ENCODE peak calls at places on chromosomes 5 and 9, in six cellular contexts. P is stomach, D is cardiac muscle cell, Q is heart right ventricle, H is Peyer's patch, I is prostate gland. B is an unnamed sample.

GRCh38 chr5:110401881-110402280 is 324.6 kb downstream of the TMEM232 start:
- DNase-seq in P (no peak), D (no peak), Q (no peak), I (no peak), H (no peak), B (no peak)

GRCh38 chr5:67090593-67090992 is 106.0 kb downstream of the CD180 start:
- DNase-seq in D (no peak), I (no peak), Q (no peak), P (no peak), H (no peak), B (no peak)

GRCh38 chr5:110785356-110785755 is 46.5 kb downstream of the SLC25A46 start:
- DNase-seq in I (no peak), H (no peak), D (no peak), Q (no peak), P (no peak), B (no peak)

GRCh38 chr9:116482740-116483139 is 204.4 kb upstream of the TRIM32 start:
- DNase-seq in I (no peak), Q (no peak), D (peak; percentile 80), H (no peak), P (no peak), B (peak; percentile 66)

GRCh38 chr5:137995077-137995746 is 37.7 kb downstream of the FAM13B start:
- DNase-seq in D (peak; percentile 1), I (no peak), H (no peak), Q (no peak), P (no peak), B (no peak)

GRCh38 chr5:113331201-113331551 is 103.6 kb downstream of the TSSK1B start:
- DNase-seq in D (no peak), I (no peak), Q (no peak), P (no peak), H (no peak), B (no peak)

GRCh38 chr9:88936668-88937067 is 54.6 kb upstream of the S1PR3 start:
- DNase-seq in I (no peak), P (no peak), Q (no peak), D (no peak), H (no peak), B (no peak)

GRCh38 chr9:119955276-119955675 is 586.0 kb upstream of the BRINP1 start:
- DNase-seq in H (no peak), I (no peak), P (no peak), D (no peak), Q (no peak), B (no peak)

GRCh38 chr9:116318463-116319271 is 165.1 kb downstream of the PAPPA start:
- DNase-seq in D (peak; percentile 56), I (no peak), Q (peak; percentile 43), H (no peak), P (no peak), B (no peak)

GRCh38 chr5:41637869-41638268 is 127.5 kb upstream of the PLCXD3 start:
- DNase-seq in Q (no peak), I (no peak), H (no peak), D (peak; percentile 9), P (no peak), B (no peak)

GRCh38 chr5:3592298-3592697 is 3.3 kb upstream of the IRX1 start:
- DNase-seq in I (no peak), H (no peak), Q (no peak), P (no peak), D (no peak), B (no peak)

GRCh38 chr9:137969685-137970084 is 92.1 kb downstream of the CACNA1B start:
- DNase-seq in P (peak; percentile 16), D (no peak), I (no peak), H (no peak), Q (no peak), B (no peak)

GRCh38 chr5:90410178-90410762 is 714 bp upstream of the CETN3 start:
- DNase-seq in I (no peak), H (no peak), P (no peak), Q (no peak), D (no peak), B (no peak)

GRCh38 chr9:134475051-134475790 is 149.0 kb downstream of the RXRA start:
- DNase-seq in I (peak; percentile 64), D (no peak), P (peak; percentile 56), H (peak; percentile 51), Q (peak; percentile 80), B (peak; percentile 58)

GRCh38 chr9:89991204-89991790 is 386.5 kb downstream of the GADD45G start:
- DNase-seq in H (no peak), I (no peak), D (no peak), Q (no peak), P (peak; percentile 58), B (peak; percentile 29)

GRCh38 chr5:121693864-121694263 is 157.8 kb upstream of the FTMT start:
- DNase-seq in Q (no peak), H (no peak), I (no peak), D (no peak), P (no peak), B (no peak)

GRCh38 chr5:105684799-105685198 is 1985.9 kb downstream of the EFNA5 start:
- DNase-seq in D (no peak), Q (no peak), H (no peak), I (no peak), P (no peak), B (no peak)

GRCh38 chr9:34654317-34655083 is 2.5 kb downstream of the IL11RA start:
- DNase-seq in Q (peak; percentile 79), D (no peak), P (peak; percentile 46), H (no peak), I (peak; percentile 66), B (peak; percentile 90)

GRCh38 chr5:82259172-82259800 is 18.9 kb downstream of the RPS23 start:
- DNase-seq in P (no peak), H (no peak), D (peak; percentile 21), Q (no peak), I (no peak), B (no peak)

GRCh38 chr5:80190960-80191359 is 64.9 kb downstream of the SERINC5 start:
- DNase-seq in I (no peak), H (no peak), P (no peak), D (no peak), Q (no peak), B (peak; percentile 39)

GRCh38 chr9:96117398-96118060 is 184.4 kb downstream of the HSD17B3 start:
- DNase-seq in H (no peak), Q (no peak), P (no peak), I (no peak), D (no peak), B (no peak)

GRCh38 chr9:35790385-35791291 is 753 bp upstream of the NPR2 start:
- DNase-seq in Q (peak; percentile 58), P (peak; percentile 68), I (peak; percentile 74), H (peak; percentile 60), D (peak; percentile 88), B (peak; percentile 70)

GRCh38 chr5:61002616-61003015 is 57.6 kb downstream of the NDUFAF2 start:
- DNase-seq in D (no peak), H (no peak), P (no peak), Q (no peak), I (no peak), B (no peak)

DNA sequence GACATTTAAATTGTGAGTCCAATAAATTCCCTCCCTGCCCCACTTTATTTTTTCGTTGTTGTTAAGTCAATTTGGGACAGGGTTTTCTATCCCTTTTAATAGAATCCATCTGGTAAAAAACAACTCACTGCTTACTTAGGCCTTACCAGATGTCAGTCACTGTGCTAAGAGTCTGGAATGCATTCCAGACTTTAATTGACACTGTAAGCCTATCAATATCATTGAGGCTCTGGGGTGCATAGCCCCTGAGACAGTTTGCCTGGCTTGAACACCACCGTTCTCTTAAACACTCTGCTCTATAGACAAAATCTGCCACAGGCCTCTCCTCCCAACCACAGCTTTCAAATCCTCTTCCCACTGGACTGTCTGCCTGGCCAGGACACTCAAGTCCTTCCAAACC is 175.9 kb downstream of the NSG2 start:
- DNase-seq in I (no peak), H (no peak), P (no peak), Q (no peak), D (no peak), B (no peak)
- H3K27me3 ChIP-seq in I (no peaks in the 10 kb centered on the region), H (no peaks in the 10 kb centered on the region), P (no peaks in the 10 kb centered on the region), Q (peaks cover 13% of the 10 kb centered on the region), D (no peaks in the 10 kb centered on the region), B (no peaks in the 10 kb centered on the region)

GRCh38 chr5:163489745-163490075 is 15.7 kb upstream of the MAT2B start:
- DNase-seq in Q (no peak), I (no peak), D (no peak), H (no peak), P (no peak), B (no peak)

DNA sequence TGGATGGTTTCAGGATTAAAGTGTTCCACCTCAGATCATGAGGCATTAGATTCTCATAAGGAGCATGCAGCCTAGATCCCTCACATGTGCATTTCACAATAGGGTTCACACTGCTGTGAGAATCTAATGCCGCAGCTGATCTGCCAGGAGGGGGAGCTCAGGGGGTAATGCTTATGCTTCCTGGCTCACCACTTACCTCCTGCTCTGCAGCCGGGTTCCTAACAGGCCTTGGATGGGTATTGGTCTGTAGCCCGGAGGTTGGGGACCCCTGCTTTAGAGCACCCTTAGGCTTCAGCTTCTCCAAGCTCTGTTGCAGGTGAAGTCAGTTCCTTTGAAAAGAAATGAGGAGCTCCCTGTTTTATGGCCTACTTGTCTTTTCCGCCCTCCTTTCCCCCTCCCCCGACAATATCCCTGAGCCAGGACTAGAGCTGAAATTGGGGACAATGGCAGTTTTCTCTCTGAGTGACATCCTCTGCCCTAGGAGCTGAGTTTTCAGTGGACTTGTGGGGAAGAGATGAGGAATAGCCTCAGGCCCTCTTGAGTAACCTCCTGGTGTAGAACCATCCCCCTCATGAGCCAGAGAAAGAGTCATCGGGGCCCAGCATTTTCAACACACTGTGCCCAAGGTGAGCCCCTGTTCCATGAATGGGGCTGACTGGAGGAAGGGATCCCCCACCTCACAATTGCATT is 16.2 kb upstream of the MAT2B start:
- DNase-seq in H (no peak), D (no peak), P (no peak), I (no peak), Q (no peak), B (no peak)
- TF ChIP-seq CTCF in H (no peak), D (peak; percentile 57), P (no peak), I (no peak), Q (no peak), B (no peak)

DNA sequence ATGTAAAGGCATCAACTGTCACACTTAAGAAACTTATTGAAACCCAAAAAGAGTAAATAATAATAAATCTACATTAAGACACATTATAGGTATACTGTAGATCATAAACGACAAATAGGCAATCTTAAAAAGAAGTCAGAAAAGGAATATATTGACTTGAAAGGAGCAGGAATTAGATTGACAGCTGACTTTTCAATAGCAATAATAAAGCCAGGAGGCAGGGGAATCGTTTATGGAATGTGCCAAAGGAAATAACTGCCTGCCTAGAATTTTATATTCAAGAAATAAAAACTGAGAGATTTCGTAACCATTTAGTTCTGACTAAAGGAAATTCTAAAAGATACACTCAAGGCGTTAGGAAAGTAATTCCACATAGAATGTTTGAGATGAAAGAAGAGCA is 21.7 kb upstream of the ACSL6 start:
- DNase-seq in Q (no peak), P (no peak), I (no peak), D (no peak), H (no peak), B (no peak)
- H3K27me3 ChIP-seq in Q (no peaks in the 10 kb centered on the region), P (no peaks in the 10 kb centered on the region), I (no peaks in the 10 kb centered on the region), D (peaks cover 3% of the 10 kb centered on the region), H (no peaks in the 10 kb centered on the region), B (no peaks in the 10 kb centered on the region)

DNA sequence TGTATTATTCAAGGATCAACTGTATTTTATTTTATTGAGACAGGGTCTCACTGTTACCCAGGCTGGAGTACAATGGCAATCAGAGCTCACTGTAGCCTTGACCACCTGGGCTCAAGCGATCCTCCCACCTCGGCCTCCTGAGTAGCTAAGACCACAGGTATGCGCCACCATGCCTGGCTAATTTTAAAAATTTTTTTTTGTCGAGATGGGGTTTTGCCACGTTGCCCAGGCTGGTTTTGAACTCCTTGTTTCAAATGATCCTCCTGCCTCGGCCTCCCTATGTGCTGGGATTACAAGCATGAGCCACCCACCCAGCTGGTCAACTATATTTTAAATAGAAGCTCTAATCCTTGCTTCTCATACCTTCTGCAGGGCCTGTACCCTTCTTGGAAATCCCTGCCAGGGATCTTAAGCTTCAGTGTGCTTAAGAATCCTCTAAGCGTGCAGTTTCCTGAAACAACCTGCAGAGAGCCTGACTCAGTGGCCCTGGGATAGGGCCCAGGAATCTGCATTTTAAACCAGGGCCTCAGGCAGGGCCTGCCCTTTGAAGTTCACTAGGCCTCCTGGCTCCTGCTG is 2.9 kb downstream of the AKNA start:
- DNase-seq in I (no peak), D (no peak), H (no peak), P (no peak), Q (no peak), B (no peak)
- TF ChIP-seq CTCF in I (no peak), D (no peak), H (no peak), P (no peak), Q (no peak), B (no peak)

B was measured in thyroid gland.